ENCODE peak calls at places on chromosome 7, in nine cellular contexts. One of them, this sample, is unnamed.

GRCh38 chr7:137882261-137882668 is 35.5 kb upstream of the DGKI start:
- DNase-seq in activated CD8-positive, alpha-beta T cell treated with anti-CD3 and anti-CD28 coated beads for 36 hours: peak
- DNase-seq in IMR-90: peak
- DNase-seq in fibroblast of lung: peak
- DNase-seq in brain microvascular endothelial cell: peak
- DNase-seq in HL-60: no peak
- DNase-seq in HFF-Myc: peak
- DNase-seq in B cell: no peak
- DNase-seq in dorsolateral prefrontal cortex: no peak
- DNase-seq in this sample: peak

GRCh38 chr7:47328392-47329319 is 253.3 kb downstream of the TNS3 start:
- DNase-seq in B cell: no peak
- DNase-seq in IMR-90: no peak
- DNase-seq in brain microvascular endothelial cell: no peak
- DNase-seq in dorsolateral prefrontal cortex: no peak
- DNase-seq in fibroblast of lung: no peak
- DNase-seq in activated CD8-positive, alpha-beta T cell treated with anti-CD3 and anti-CD28 coated beads for 36 hours: no peak
- DNase-seq in HL-60: no peak
- DNase-seq in HFF-Myc: no peak
- DNase-seq in this sample: no peak

GRCh38 chr7:108973075-108973474 is 403.4 kb downstream of the DNAJB9 start:
- DNase-seq in B cell: no peak
- DNase-seq in brain microvascular endothelial cell: no peak
- DNase-seq in HL-60: no peak
- DNase-seq in dorsolateral prefrontal cortex: no peak
- DNase-seq in activated CD8-positive, alpha-beta T cell treated with anti-CD3 and anti-CD28 coated beads for 36 hours: no peak
- DNase-seq in IMR-90: no peak
- DNase-seq in HFF-Myc: no peak
- DNase-seq in fibroblast of lung: peak
- DNase-seq in this sample: no peak

GRCh38 chr7:111744501-111745155 is 182.3 kb upstream of the IMMP2L start:
- DNase-seq in IMR-90: peak
- DNase-seq in fibroblast of lung: peak
- DNase-seq in dorsolateral prefrontal cortex: no peak
- DNase-seq in brain microvascular endothelial cell: peak
- DNase-seq in B cell: no peak
- DNase-seq in activated CD8-positive, alpha-beta T cell treated with anti-CD3 and anti-CD28 coated beads for 36 hours: no peak
- DNase-seq in HFF-Myc: peak
- DNase-seq in HL-60: no peak
- DNase-seq in this sample: no peak

GRCh38 chr7:1510780-1511154 is 6.6 kb upstream of the INTS1 start:
- DNase-seq in brain microvascular endothelial cell: no peak
- DNase-seq in fibroblast of lung: no peak
- DNase-seq in IMR-90: no peak
- DNase-seq in B cell: no peak
- DNase-seq in dorsolateral prefrontal cortex: no peak
- DNase-seq in activated CD8-positive, alpha-beta T cell treated with anti-CD3 and anti-CD28 coated beads for 36 hours: no peak
- DNase-seq in HFF-Myc: no peak
- DNase-seq in HL-60: peak
- DNase-seq in this sample: no peak

GRCh38 chr7:76310102-76310957 is 7.9 kb downstream of the HSPB1 start:
- DNase-seq in HL-60: no peak
- DNase-seq in brain microvascular endothelial cell: no peak
- DNase-seq in fibroblast of lung: no peak
- DNase-seq in IMR-90: no peak
- DNase-seq in B cell: no peak
- DNase-seq in activated CD8-positive, alpha-beta T cell treated with anti-CD3 and anti-CD28 coated beads for 36 hours: no peak
- DNase-seq in dorsolateral prefrontal cortex: no peak
- DNase-seq in HFF-Myc: no peak
- DNase-seq in this sample: no peak

GRCh38 chr7:23967949-23968599 is 258.1 kb downstream of the STK31 start:
- DNase-seq in HL-60: no peak
- DNase-seq in IMR-90: no peak
- DNase-seq in activated CD8-positive, alpha-beta T cell treated with anti-CD3 and anti-CD28 coated beads for 36 hours: peak
- DNase-seq in brain microvascular endothelial cell: no peak
- DNase-seq in HFF-Myc: no peak
- DNase-seq in B cell: no peak
- DNase-seq in fibroblast of lung: no peak
- DNase-seq in dorsolateral prefrontal cortex: no peak
- DNase-seq in this sample: peak

GRCh38 chr7:37310322-37311080 is 138.2 kb downstream of the ELMO1 start:
- DNase-seq in fibroblast of lung: no peak
- DNase-seq in HFF-Myc: no peak
- DNase-seq in IMR-90: no peak
- DNase-seq in brain microvascular endothelial cell: no peak
- DNase-seq in HL-60: peak
- DNase-seq in dorsolateral prefrontal cortex: no peak
- DNase-seq in activated CD8-positive, alpha-beta T cell treated with anti-CD3 and anti-CD28 coated beads for 36 hours: no peak
- DNase-seq in B cell: peak
- DNase-seq in this sample: no peak

GRCh38 chr7:157517782-157518513 is 181.1 kb downstream of the DNAJB6 start:
- DNase-seq in brain microvascular endothelial cell: no peak
- DNase-seq in IMR-90: no peak
- DNase-seq in fibroblast of lung: no peak
- DNase-seq in activated CD8-positive, alpha-beta T cell treated with anti-CD3 and anti-CD28 coated beads for 36 hours: no peak
- DNase-seq in dorsolateral prefrontal cortex: no peak
- DNase-seq in B cell: no peak
- DNase-seq in HL-60: no peak
- DNase-seq in HFF-Myc: no peak
- DNase-seq in this sample: no peak

GRCh38 chr7:23396222-23396621 is 74.1 kb downstream of the IGF2BP3 start:
- DNase-seq in fibroblast of lung: peak
- DNase-seq in brain microvascular endothelial cell: peak
- DNase-seq in HFF-Myc: no peak
- DNase-seq in HL-60: no peak
- DNase-seq in dorsolateral prefrontal cortex: no peak
- DNase-seq in B cell: no peak
- DNase-seq in activated CD8-positive, alpha-beta T cell treated with anti-CD3 and anti-CD28 coated beads for 36 hours: no peak
- DNase-seq in IMR-90: peak
- DNase-seq in this sample: no peak

GRCh38 chr7:155381852-155382801 is 75.8 kb upstream of the EN2 start:
- DNase-seq in fibroblast of lung: no peak
- DNase-seq in dorsolateral prefrontal cortex: no peak
- DNase-seq in HL-60: no peak
- DNase-seq in HFF-Myc: no peak
- DNase-seq in IMR-90: no peak
- DNase-seq in B cell: no peak
- DNase-seq in brain microvascular endothelial cell: no peak
- DNase-seq in activated CD8-positive, alpha-beta T cell treated with anti-CD3 and anti-CD28 coated beads for 36 hours: no peak
- DNase-seq in this sample: no peak

GRCh38 chr7:2932761-2933251 is 88.7 kb upstream of the GNA12 start:
- DNase-seq in HFF-Myc: no peak
- DNase-seq in dorsolateral prefrontal cortex: peak
- DNase-seq in brain microvascular endothelial cell: no peak
- DNase-seq in fibroblast of lung: no peak
- DNase-seq in B cell: no peak
- DNase-seq in HL-60: no peak
- DNase-seq in activated CD8-positive, alpha-beta T cell treated with anti-CD3 and anti-CD28 coated beads for 36 hours: no peak
- DNase-seq in IMR-90: no peak
- DNase-seq in this sample: no peak

GRCh38 chr7:94656925-94657731 is 1.2 kb upstream of the SGCE start:
- DNase-seq in HL-60: no peak
- DNase-seq in brain microvascular endothelial cell: peak
- DNase-seq in IMR-90: peak
- DNase-seq in activated CD8-positive, alpha-beta T cell treated with anti-CD3 and anti-CD28 coated beads for 36 hours: peak
- DNase-seq in dorsolateral prefrontal cortex: peak
- DNase-seq in HFF-Myc: no peak
- DNase-seq in fibroblast of lung: peak
- DNase-seq in B cell: peak
- DNase-seq in this sample: no peak

GRCh38 chr7:77800158-77800557 is 1.6 kb downstream of the PHTF2 start:
- DNase-seq in B cell: no peak
- DNase-seq in fibroblast of lung: peak
- DNase-seq in HL-60: no peak
- DNase-seq in dorsolateral prefrontal cortex: no peak
- DNase-seq in brain microvascular endothelial cell: peak
- DNase-seq in activated CD8-positive, alpha-beta T cell treated with anti-CD3 and anti-CD28 coated beads for 36 hours: peak
- DNase-seq in IMR-90: peak
- DNase-seq in HFF-Myc: no peak
- DNase-seq in this sample: peak

GRCh38 chr7:42886866-42887509 is 24.9 kb downstream of the C7orf25 start:
- DNase-seq in B cell: no peak
- DNase-seq in fibroblast of lung: no peak
- DNase-seq in IMR-90: no peak
- DNase-seq in HL-60: no peak
- DNase-seq in dorsolateral prefrontal cortex: no peak
- DNase-seq in brain microvascular endothelial cell: no peak
- DNase-seq in HFF-Myc: no peak
- DNase-seq in activated CD8-positive, alpha-beta T cell treated with anti-CD3 and anti-CD28 coated beads for 36 hours: no peak
- DNase-seq in this sample: no peak

GRCh38 chr7:17302575-17303142 is 4.2 kb downstream of the AHR start:
- DNase-seq in dorsolateral prefrontal cortex: no peak
- DNase-seq in brain microvascular endothelial cell: no peak
- DNase-seq in fibroblast of lung: peak
- DNase-seq in HL-60: no peak
- DNase-seq in HFF-Myc: no peak
- DNase-seq in B cell: no peak
- DNase-seq in activated CD8-positive, alpha-beta T cell treated with anti-CD3 and anti-CD28 coated beads for 36 hours: no peak
- DNase-seq in IMR-90: peak
- DNase-seq in this sample: peak

GRCh38 chr7:14309432-14309831 is 320.0 kb upstream of the ETV1 start:
- DNase-seq in HL-60: no peak
- DNase-seq in brain microvascular endothelial cell: no peak
- DNase-seq in fibroblast of lung: no peak
- DNase-seq in B cell: no peak
- DNase-seq in HFF-Myc: no peak
- DNase-seq in IMR-90: no peak
- DNase-seq in dorsolateral prefrontal cortex: no peak
- DNase-seq in activated CD8-positive, alpha-beta T cell treated with anti-CD3 and anti-CD28 coated beads for 36 hours: no peak
- DNase-seq in this sample: no peak

GRCh38 chr7:14303536-14303935 is 314.1 kb upstream of the ETV1 start:
- DNase-seq in HFF-Myc: no peak
- DNase-seq in brain microvascular endothelial cell: no peak
- DNase-seq in IMR-90: no peak
- DNase-seq in activated CD8-positive, alpha-beta T cell treated with anti-CD3 and anti-CD28 coated beads for 36 hours: no peak
- DNase-seq in HL-60: no peak
- DNase-seq in dorsolateral prefrontal cortex: no peak
- DNase-seq in fibroblast of lung: no peak
- DNase-seq in B cell: no peak
- DNase-seq in this sample: no peak

DNA sequence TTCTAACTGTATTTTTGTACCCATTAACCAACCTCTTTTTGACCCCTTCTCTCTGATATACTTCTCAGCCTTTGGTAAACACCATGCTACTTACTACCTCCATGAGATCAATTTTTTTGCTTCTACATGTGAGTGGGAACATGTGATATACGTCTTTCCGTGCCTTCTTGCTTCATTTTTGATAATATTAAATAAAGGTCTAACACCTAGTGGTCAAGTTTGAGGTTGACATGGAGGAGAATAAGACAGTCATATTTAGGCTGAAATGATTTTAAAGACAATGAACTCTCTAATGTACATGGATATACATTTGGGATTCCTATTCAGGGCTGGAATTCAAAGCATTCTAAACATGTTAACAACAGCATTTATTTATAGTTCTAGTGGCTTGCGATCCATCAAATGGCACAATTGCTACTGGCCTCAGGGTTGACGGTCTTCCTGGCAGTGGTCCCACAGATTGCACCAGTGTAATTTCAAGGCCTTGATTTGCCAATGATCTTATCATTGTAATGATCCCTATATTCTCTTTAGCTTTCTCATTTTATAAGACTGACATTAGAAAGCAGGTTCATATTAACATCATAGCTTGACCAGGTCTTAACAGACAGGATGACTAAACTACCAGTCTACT is 315.9 kb upstream of the ETV1 start:
- DNase-seq in dorsolateral prefrontal cortex: no peak
- DNase-seq in HFF-Myc: no peak
- DNase-seq in activated CD8-positive, alpha-beta T cell treated with anti-CD3 and anti-CD28 coated beads for 36 hours: no peak
- DNase-seq in fibroblast of lung: no peak
- DNase-seq in brain microvascular endothelial cell: no peak
- DNase-seq in B cell: no peak
- DNase-seq in HL-60: no peak
- DNase-seq in IMR-90: no peak
- DNase-seq in this sample: no peak
- TF ChIP-seq CTCF in dorsolateral prefrontal cortex: no peak
- TF ChIP-seq CTCF in HFF-Myc: no peak
- TF ChIP-seq CTCF in activated CD8-positive, alpha-beta T cell treated with anti-CD3 and anti-CD28 coated beads for 36 hours: no peak
- TF ChIP-seq CTCF in fibroblast of lung: no peak
- TF ChIP-seq CTCF in brain microvascular endothelial cell: no peak
- TF ChIP-seq CTCF in B cell: no peak
- TF ChIP-seq CTCF in HL-60: no peak
- TF ChIP-seq CTCF in IMR-90: no peak
- TF ChIP-seq CTCF in this sample: no peak

DNA sequence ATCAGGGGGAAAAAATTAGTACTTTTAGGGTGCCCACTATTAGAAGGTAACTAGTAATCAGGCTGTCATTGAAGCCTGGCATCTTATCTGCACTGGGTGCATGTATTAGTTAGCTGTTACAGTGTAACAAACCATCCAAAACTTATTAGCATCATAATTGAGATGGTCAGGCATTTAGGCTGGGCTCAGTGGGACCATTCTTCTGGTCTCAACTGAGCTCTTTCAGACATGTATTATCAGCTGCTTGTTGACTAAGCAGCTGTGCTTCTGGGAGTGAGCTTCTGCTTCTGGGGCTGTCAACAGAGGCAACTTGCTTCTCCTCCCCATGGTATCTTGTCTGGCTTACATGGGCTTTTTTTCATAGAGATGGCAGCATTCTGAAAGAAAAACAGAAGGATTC is 154.0 kb upstream of the ZNF92 start:
- DNase-seq in dorsolateral prefrontal cortex: no peak
- DNase-seq in brain microvascular endothelial cell: no peak
- DNase-seq in fibroblast of lung: no peak
- DNase-seq in IMR-90: no peak
- DNase-seq in HL-60: no peak
- DNase-seq in activated CD8-positive, alpha-beta T cell treated with anti-CD3 and anti-CD28 coated beads for 36 hours: no peak
- DNase-seq in B cell: no peak
- DNase-seq in HFF-Myc: no peak
- DNase-seq in this sample: no peak
- TF ChIP-seq CTCF in dorsolateral prefrontal cortex: no peak
- TF ChIP-seq CTCF in brain microvascular endothelial cell: no peak
- TF ChIP-seq CTCF in fibroblast of lung: no peak
- TF ChIP-seq CTCF in IMR-90: no peak
- TF ChIP-seq CTCF in HL-60: no peak
- TF ChIP-seq CTCF in activated CD8-positive, alpha-beta T cell treated with anti-CD3 and anti-CD28 coated beads for 36 hours: no peak
- TF ChIP-seq CTCF in B cell: no peak
- TF ChIP-seq CTCF in HFF-Myc: no peak
- TF ChIP-seq CTCF in this sample: no peak

GRCh38 chr7:134478707-134479106 is 19.8 kb upstream of the AKR1B1 start:
- DNase-seq in activated CD8-positive, alpha-beta T cell treated with anti-CD3 and anti-CD28 coated beads for 36 hours: no peak
- DNase-seq in IMR-90: peak
- DNase-seq in dorsolateral prefrontal cortex: no peak
- DNase-seq in HFF-Myc: no peak
- DNase-seq in HL-60: no peak
- DNase-seq in B cell: no peak
- DNase-seq in brain microvascular endothelial cell: no peak
- DNase-seq in fibroblast of lung: no peak
- DNase-seq in this sample: no peak
- TF ChIP-seq CTCF in activated CD8-positive, alpha-beta T cell treated with anti-CD3 and anti-CD28 coated beads for 36 hours: no peak
- TF ChIP-seq CTCF in IMR-90: peak
- TF ChIP-seq CTCF in dorsolateral prefrontal cortex: no peak
- TF ChIP-seq CTCF in HFF-Myc: no peak
- TF ChIP-seq CTCF in HL-60: no peak
- TF ChIP-seq CTCF in B cell: no peak
- TF ChIP-seq CTCF in brain microvascular endothelial cell: peak
- TF ChIP-seq CTCF in fibroblast of lung: peak
- TF ChIP-seq CTCF in this sample: no peak

DNA sequence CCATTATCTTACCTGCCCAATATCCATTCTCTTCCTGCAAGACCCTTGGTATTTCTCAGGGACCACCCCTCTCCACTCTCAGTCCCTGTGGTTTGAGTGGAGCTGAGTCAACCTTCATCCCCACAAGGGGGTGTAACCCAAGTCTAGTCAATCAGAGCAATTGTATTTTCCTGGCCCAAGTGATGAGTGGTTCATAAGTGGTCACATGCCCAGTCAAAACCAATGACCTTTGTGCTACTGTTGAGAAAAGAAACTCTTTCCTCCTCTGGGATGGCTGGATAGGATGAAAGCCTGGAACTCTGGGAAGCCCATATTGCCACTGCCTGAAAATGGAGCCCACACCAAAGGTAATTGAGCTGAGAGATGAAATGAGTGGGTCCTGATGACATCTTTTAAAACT is 93.6 kb downstream of the SNX10 start:
- DNase-seq in B cell: peak
- DNase-seq in IMR-90: no peak
- DNase-seq in HFF-Myc: no peak
- DNase-seq in fibroblast of lung: no peak
- DNase-seq in activated CD8-positive, alpha-beta T cell treated with anti-CD3 and anti-CD28 coated beads for 36 hours: no peak
- DNase-seq in dorsolateral prefrontal cortex: no peak
- DNase-seq in HL-60: no peak
- DNase-seq in brain microvascular endothelial cell: no peak
- DNase-seq in this sample: no peak
- TF ChIP-seq CTCF in B cell: no peak
- TF ChIP-seq CTCF in IMR-90: no peak
- TF ChIP-seq CTCF in HFF-Myc: no peak
- TF ChIP-seq CTCF in fibroblast of lung: no peak
- TF ChIP-seq CTCF in activated CD8-positive, alpha-beta T cell treated with anti-CD3 and anti-CD28 coated beads for 36 hours: no peak
- TF ChIP-seq CTCF in dorsolateral prefrontal cortex: no peak
- TF ChIP-seq CTCF in HL-60: no peak
- TF ChIP-seq CTCF in brain microvascular endothelial cell: no peak
- TF ChIP-seq CTCF in this sample: no peak

This sample was measured in GM20000.